ENCODE peak calls at places on chromosomes 16 and 17, in nine cellular contexts. T is H1; S is heart right ventricle; X is gastrocnemius medialis; V is neural progenitor cell; I is ovary; D is Panc1; F is A549; C is CD8-positive, alpha-beta T cell. N is an unnamed sample.

GRCh38 chr16:68236804-68237242 is 896 bp upstream of the ESRP2 start:
- DNase-seq in C (no peak), T (no peak), X (no peak), D (no peak), S (no peak), I (no peak), V (peak; percentile 58), F (no peak), N (no peak)

GRCh38 chr17:69511244-69511643 is 96.7 kb downstream of the MAP2K6 start:
- DNase-seq in V (peak; percentile 42), S (no peak), F (no peak), D (no peak), X (no peak), I (no peak), T (no peak), C (no peak), N (no peak)

GRCh38 chr16:23145186-23145585 is 4.1 kb downstream of the USP31 start:
- DNase-seq in V (peak; percentile 12), D (no peak), S (no peak), C (no peak), X (no peak), T (no peak), I (no peak), F (no peak), N (no peak)

GRCh38 chr16:89040391-89040790 is 53.3 kb upstream of the ACSF3 start:
- DNase-seq in S (peak; percentile 2), I (no peak), C (no peak), D (no peak), V (no peak), X (no peak), T (no peak), F (no peak), N (no peak)

GRCh38 chr17:44353656-44354331 is 8.7 kb downstream of the GRN start:
- DNase-seq in V (peak; percentile 81), S (peak; percentile 54), T (no peak), C (no peak), X (no peak), I (no peak), F (no peak), D (no peak), N (peak; percentile 61)

GRCh38 chr17:43431741-43432523 is 33.1 kb downstream of the ARL4D start:
- DNase-seq in T (no peak), V (peak; percentile 11), F (no peak), C (no peak), X (no peak), I (no peak), S (no peak), D (no peak), N (no peak)

GRCh38 chr17:19239544-19239943 is 2.4 kb downstream of the EPN2 start:
- DNase-seq in I (no peak), S (peak; percentile 32), C (no peak), X (no peak), F (no peak), D (no peak), V (no peak), T (no peak), N (peak; percentile 36)

GRCh38 chr16:72468582-72468981 is 296.6 kb upstream of the PMFBP1 start:
- DNase-seq in D (no peak), X (no peak), F (no peak), I (no peak), V (no peak), S (no peak), T (no peak), C (no peak), N (no peak)

GRCh38 chr17:13415877-13416416 is 185.8 kb downstream of the HS3ST3A1 start:
- DNase-seq in T (no peak), X (no peak), F (no peak), C (no peak), D (no peak), V (no peak), S (peak; percentile 35), I (no peak), N (peak; percentile 37)

GRCh38 chr16:71448274-71448866 is 6.5 kb upstream of the TLE7 start:
- DNase-seq in I (no peak), V (no peak), S (no peak), D (no peak), F (no peak), X (no peak), T (no peak), C (no peak), N (no peak)

GRCh38 chr16:64317601-64318000 is 804.3 kb downstream of the CDH11 start:
- DNase-seq in V (no peak), T (no peak), I (no peak), F (no peak), X (no peak), S (no peak), D (no peak), C (no peak), N (no peak)

GRCh38 chr17:27340990-27341595 is 47.2 kb downstream of the WSB1 start:
- DNase-seq in F (no peak), X (no peak), S (no peak), V (no peak), D (no peak), C (no peak), I (no peak), T (no peak), N (no peak)

GRCh38 chr16:931651-932500 is 38.9 kb downstream of the LMF1 start:
- DNase-seq in V (no peak), S (no peak), F (no peak), T (no peak), C (no peak), D (no peak), I (no peak), X (no peak), N (no peak)

GRCh38 chr17:20300399-20301037 is 166.8 kb downstream of the LGALS9B start:
- DNase-seq in V (no peak), C (no peak), X (no peak), T (no peak), I (peak; percentile 66), S (no peak), F (no peak), D (no peak), N (no peak)

GRCh38 chr16:2006317-2006716 is 3.3 kb downstream of the ZNF598 start:
- DNase-seq in I (peak; percentile 26), T (no peak), F (no peak), S (no peak), D (no peak), X (no peak), V (no peak), C (no peak), N (no peak)
- H3K4me1 ChIP-seq in I (peaks cover 26% of the 10 kb centered on the region), T (peaks cover 3% of the 10 kb centered on the region), F (peaks cover 55% of the 10 kb centered on the region), S (peaks cover 69% of the 10 kb centered on the region), D (peaks cover 47% of the 10 kb centered on the region), X (peaks cover 52% of the 10 kb centered on the region), V (peaks cover 17% of the 10 kb centered on the region), C (peaks cover 60% of the 10 kb centered on the region), N (peaks cover 47% of the 10 kb centered on the region)

DNA sequence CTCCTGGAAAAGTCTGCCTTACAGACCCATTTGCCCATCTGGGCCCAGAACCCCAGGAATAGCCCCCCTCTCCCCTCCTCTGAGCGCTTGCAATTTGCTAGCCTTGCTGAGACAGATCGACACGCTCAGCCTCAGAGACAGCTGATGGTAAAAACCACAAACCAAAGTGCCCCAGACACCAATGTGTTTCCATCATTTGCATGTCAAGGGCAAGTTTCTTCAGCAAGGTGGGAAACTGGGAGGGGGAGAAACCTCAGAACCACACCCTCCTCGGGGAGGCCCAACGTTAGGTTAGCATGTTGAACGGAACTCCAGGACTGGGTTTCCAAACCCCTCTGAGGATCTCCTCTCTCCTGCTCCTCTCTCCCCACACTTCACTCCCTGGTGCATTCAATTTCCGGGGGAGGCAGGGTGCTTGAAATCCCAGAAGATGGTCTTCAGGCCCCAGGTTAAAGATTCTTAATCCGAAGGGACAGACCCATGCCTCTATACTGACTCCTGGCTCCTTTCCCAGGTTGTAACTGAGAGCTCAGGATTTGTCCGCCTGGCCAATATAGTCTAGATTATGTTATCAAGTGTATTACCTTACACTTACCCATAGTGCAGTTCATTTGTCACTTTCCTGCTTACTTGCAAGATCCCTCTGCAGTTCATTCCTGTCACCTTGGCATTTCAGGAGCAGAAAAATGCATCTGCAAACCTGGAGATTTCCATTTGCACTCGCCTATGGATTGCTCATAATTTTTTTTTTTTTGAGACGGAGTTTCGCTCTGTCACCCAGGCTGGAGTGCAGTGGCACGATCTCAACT is 1.3 kb upstream of the CUEDC1 start:
- DNase-seq in V (no peak), I (no peak), T (no peak), C (peak; percentile 7), S (no peak), X (no peak), D (no peak), F (no peak), N (no peak)
- H3K4me3 ChIP-seq in V (no peak overlapping the region), I (no peak overlapping the region), T (peak overlapping the region; percentile 65), C (no peak overlapping the region), S (no peak overlapping the region), X (no peak overlapping the region), D (no peak overlapping the region), F (peak overlapping the region; percentile 92), N (no peak overlapping the region)

GRCh38 chr17:79133214-79133613 is 58.6 kb downstream of the ENGASE start:
- DNase-seq in T (no peak), I (no peak), F (no peak), X (no peak), V (no peak), D (no peak), S (no peak), C (no peak), N (no peak)

GRCh38 chr17:79135628-79136405 is 61.2 kb downstream of the ENGASE start:
- DNase-seq in C (no peak), D (no peak), X (no peak), I (no peak), T (no peak), F (no peak), V (no peak), S (no peak), N (no peak)

GRCh38 chr17:79135011-79135410 is 60.4 kb downstream of the ENGASE start:
- DNase-seq in D (no peak), C (no peak), S (no peak), T (no peak), V (no peak), X (no peak), I (no peak), F (no peak), N (no peak)

GRCh38 chr17:79132271-79133064 is 57.8 kb downstream of the ENGASE start:
- DNase-seq in C (no peak), S (no peak), I (no peak), D (no peak), T (no peak), V (no peak), F (no peak), X (no peak), N (no peak)

GRCh38 chr17:79133986-79134385 is 59.4 kb downstream of the ENGASE start:
- DNase-seq in T (no peak), I (no peak), V (no peak), X (no peak), D (no peak), C (no peak), F (no peak), S (no peak), N (no peak)
- H3K9me3 ChIP-seq in T (no peaks in the 10 kb centered on the region), I (no peaks in the 10 kb centered on the region), V (no peaks in the 10 kb centered on the region), X (no peaks in the 10 kb centered on the region), D (no peaks in the 10 kb centered on the region), C (no peaks in the 10 kb centered on the region), F (no peaks in the 10 kb centered on the region), S (no peaks in the 10 kb centered on the region), N (no peaks in the 10 kb centered on the region)

GRCh38 chr16:73778872-73779271 is 517.7 kb upstream of the PSMD7 start:
- DNase-seq in V (no peak), D (no peak), T (no peak), X (no peak), I (no peak), S (no peak), F (no peak), C (no peak), N (no peak)

DNA sequence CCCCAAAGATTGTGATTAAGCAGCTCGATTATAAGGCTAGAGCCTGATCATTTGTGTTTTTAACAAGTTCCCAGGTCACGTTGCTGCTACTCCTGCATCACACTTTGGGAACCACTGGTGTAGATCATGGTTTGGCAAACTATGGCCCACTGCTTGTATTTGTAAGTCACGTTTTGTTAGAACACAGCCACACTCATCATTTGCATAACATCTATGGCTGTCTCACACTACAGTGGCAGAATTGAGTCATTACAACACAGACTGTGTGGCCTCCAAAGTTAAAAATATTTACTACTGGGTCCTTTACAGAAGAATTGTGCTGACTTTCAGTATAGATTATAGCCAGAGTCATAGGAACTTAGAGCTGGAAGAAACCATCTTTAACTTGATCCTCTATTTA is 515.3 kb upstream of the PSMD7 start:
- DNase-seq in X (no peak), S (no peak), F (no peak), C (no peak), T (no peak), V (no peak), I (no peak), D (no peak), N (no peak)
- H3K4me1 ChIP-seq in X (no peaks in the 10 kb centered on the region), S (no peaks in the 10 kb centered on the region), F (no peaks in the 10 kb centered on the region), C (no peaks in the 10 kb centered on the region), T (no peaks in the 10 kb centered on the region), V (no peaks in the 10 kb centered on the region), I (no peaks in the 10 kb centered on the region), D (no peaks in the 10 kb centered on the region), N (no peaks in the 10 kb centered on the region)